ENCODE peak calls at places on chromosomes 6 and 20, in five cellular contexts. P, G, I, L and A are unnamed samples.

GRCh38 chr6:34973547-34974248 is 84.6 kb downstream of the ANKS1A start:
- DNase-seq in P (no peak), I (no peak), L (no peak), G (no peak), A (no peak)

GRCh38 chr6:80610821-80611220 is 504.4 kb downstream of the BCKDHB start:
- DNase-seq in L (no peak), G (no peak), I (no peak), P (no peak), A (no peak)

GRCh38 chr20:3980260-3981131 is 34.9 kb downstream of the RNF24 start:
- DNase-seq in G (peak), I (no peak), L (no peak), P (peak), A (no peak)

GRCh38 chr6:110618591-110619267 is 142.3 kb upstream of the SLC22A16 start:
- DNase-seq in P (no peak), L (no peak), I (no peak), G (no peak), A (no peak)

GRCh38 chr6:19669206-19669605 is 168.0 kb upstream of the ID4 start:
- DNase-seq in G (no peak), I (peak), L (no peak), P (no peak), A (no peak)

GRCh38 chr6:56842602-56843475 is 112.1 kb upstream of the BEND6 start:
- DNase-seq in L (no peak), I (peak), P (peak), G (no peak), A (no peak)

GRCh38 chr6:143806282-143807102 is 36.6 kb upstream of the LTV1 start:
- DNase-seq in P (no peak), G (no peak), I (no peak), L (no peak), A (no peak)

GRCh38 chr20:37235065-37235464 is 26.5 kb downstream of the GHRH start:
- DNase-seq in P (no peak), L (no peak), G (no peak), I (no peak), A (no peak)

GRCh38 chr6:89952696-89953095 is 58.4 kb downstream of the GJA10 start:
- DNase-seq in G (no peak), I (no peak), P (no peak), L (no peak), A (no peak)

GRCh38 chr6:27517928-27518787 is 45.3 kb upstream of the ZNF184 start:
- DNase-seq in P (no peak), G (no peak), I (no peak), L (no peak), A (no peak)

GRCh38 chr20:38573381-38573780 is 7.6 kb upstream of the ADIG start:
- DNase-seq in G (no peak), I (no peak), P (no peak), L (no peak), A (no peak)

GRCh38 chr20:31603822-31604566 is 1.1 kb upstream of the ID1 start:
- DNase-seq in P (peak), L (peak), G (peak), I (peak), A (no peak)

GRCh38 chr20:23361108-23361650 is 803 bp upstream of the GZF1 start:
- DNase-seq in L (no peak), P (peak), I (peak), G (no peak), A (no peak)

GRCh38 chr20:18137412-18138265 is at the start of the genes KAT14 and PET117:
- DNase-seq in P (peak), I (peak), G (peak), L (peak), A (peak)

GRCh38 chr6:14841901-14842421 is 403.9 kb upstream of the JARID2 start:
- DNase-seq in P (peak), L (no peak), I (peak), G (no peak), A (no peak)

GRCh38 chr6:8277769-8278168 is 157.6 kb downstream of the SLC35B3 start:
- DNase-seq in P (no peak), G (no peak), I (no peak), L (peak), A (no peak)

GRCh38 chr20:59207742-59208357 is 44.2 kb downstream of the ZNF831 start:
- DNase-seq in P (no peak), L (no peak), G (peak), I (no peak), A (no peak)

GRCh38 chr20:41029150-41029872 is 689 bp downstream of the TOP1 start:
- DNase-seq in P (peak), L (peak), I (no peak), G (no peak), A (no peak)

GRCh38 chr6:30779850-30780641 is 35.7 kb upstream of the IER3 start:
- DNase-seq in L (no peak), G (no peak), P (no peak), I (no peak), A (no peak)

GRCh38 chr6:30782425-30783014 is 38.2 kb upstream of the IER3 start:
- DNase-seq in L (no peak), P (no peak), I (no peak), G (no peak), A (no peak)

GRCh38 chr6:30781362-30781696 is 37.0 kb upstream of the IER3 start:
- DNase-seq in G (no peak), I (no peak), L (no peak), P (no peak), A (no peak)

GRCh38 chr6:30780642-30780920 is 36.2 kb upstream of the IER3 start:
- DNase-seq in G (no peak), L (no peak), P (no peak), I (no peak), A (no peak)

GRCh38 chr6:30781697-30782424 is 37.5 kb upstream of the IER3 start:
- DNase-seq in P (peak), G (peak), I (peak), L (no peak), A (peak)
- TF ChIP-seq POLR2A in P (no peak), G (no peak), I (peak), L (no peak), A (no peak)

DNA sequence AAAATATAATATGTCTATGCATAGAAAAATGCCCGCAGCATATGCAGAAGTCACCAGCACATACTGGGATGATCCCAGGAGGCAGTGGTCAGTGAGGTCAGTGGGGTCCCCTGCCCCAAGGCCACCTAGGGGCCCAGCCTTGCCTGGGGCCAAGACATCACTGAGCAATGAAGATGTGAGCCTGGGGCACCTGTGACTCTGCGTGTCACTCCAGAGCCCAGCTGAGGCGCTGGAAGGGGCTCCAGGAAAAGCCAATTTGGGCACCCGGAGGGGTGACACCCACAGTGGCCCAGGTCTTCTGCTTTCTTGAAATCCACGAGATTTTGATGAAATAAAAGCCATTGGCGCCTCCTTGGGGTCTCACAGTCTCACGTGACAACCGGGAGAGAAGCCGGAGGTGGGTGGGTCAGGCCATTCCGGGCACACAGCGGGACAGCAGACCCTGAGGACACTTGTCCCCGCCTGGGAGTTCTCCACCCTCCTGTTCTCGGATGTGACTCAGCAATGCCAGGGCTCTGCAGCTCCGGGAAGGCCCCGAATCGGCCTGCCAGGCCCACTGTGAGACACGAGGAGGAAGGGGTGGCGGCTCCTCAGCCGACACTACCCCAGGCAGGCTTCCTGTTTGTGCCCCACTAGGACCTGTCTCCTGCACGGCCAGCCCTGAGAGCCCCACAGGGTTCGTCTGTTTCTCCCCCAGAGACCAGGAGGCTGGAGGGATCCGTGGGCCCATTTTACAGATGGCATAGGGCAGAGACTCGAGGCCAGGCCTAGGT is 24.4 kb upstream of the SLCO4A1 start:
- DNase-seq in L (peak), G (peak), P (peak), I (no peak), A (no peak)
- TF ChIP-seq POLR2A in L (peak), G (no peak), P (no peak), I (peak), A (no peak)

GRCh38 chr6:157823001-157823522 is at the start of gene SNX9:
- DNase-seq in L (peak), G (peak), I (peak), P (peak), A (peak)
- TF ChIP-seq POLR2A in L (peak), G (peak), I (peak), P (peak), A (peak)

GRCh38 chr6:29749668-29750067 is 26.4 kb downstream of the HLA-F start:
- DNase-seq in P (no peak), I (no peak), L (no peak), G (no peak), A (no peak)

GRCh38 chr6:29746846-29747687 is 23.8 kb downstream of the HLA-F start:
- DNase-seq in I (no peak), G (no peak), L (no peak), P (no peak), A (no peak)

GRCh38 chr6:29750709-29751108 is 27.5 kb downstream of the HLA-F start:
- DNase-seq in I (no peak), G (no peak), P (no peak), L (no peak), A (peak)

GRCh38 chr6:29747688-29748250 is 24.5 kb downstream of the HLA-F start:
- DNase-seq in I (no peak), L (no peak), G (no peak), P (no peak), A (no peak)

GRCh38 chr6:29748391-29749352 is 25.4 kb downstream of the HLA-F start:
- DNase-seq in P (peak), I (peak), L (peak), G (peak), A (no peak)
- TF ChIP-seq POLR2A in P (peak), I (peak), L (peak), G (peak), A (no peak)

GRCh38 chr20:45812157-45813005 is at the start of gene UBE2C:
- DNase-seq in P (peak), L (peak), G (peak), I (peak), A (peak)
- TF ChIP-seq POLR2A in P (no peak), L (no peak), G (peak), I (peak), A (no peak)

GRCh38 chr6:399785-400517 is 8.4 kb downstream of the IRF4 start:
- DNase-seq in G (no peak), L (no peak), I (no peak), P (no peak), A (no peak)

GRCh38 chr6:402901-403658 is 11.5 kb downstream of the IRF4 start:
- DNase-seq in G (no peak), I (no peak), L (no peak), P (no peak), A (no peak)

GRCh38 chr6:400815-401214 is 9.3 kb downstream of the IRF4 start:
- DNase-seq in P (no peak), G (no peak), I (no peak), L (no peak), A (no peak)

GRCh38 chr6:401994-402640 is 10.6 kb downstream of the IRF4 start:
- DNase-seq in L (no peak), P (no peak), G (no peak), I (no peak), A (no peak)

GRCh38 chr6:401239-401993 is 9.9 kb downstream of the IRF4 start:
- DNase-seq in G (no peak), I (no peak), L (no peak), P (no peak), A (no peak)
- TF ChIP-seq POLR2A in G (no peak), I (no peak), L (no peak), P (no peak), A (no peak)

GRCh38 chr20:48829940-48830339 is 2.1 kb upstream of the PREX1 start:
- DNase-seq in G (no peak), I (no peak), P (no peak), L (no peak), A (no peak)

GRCh38 chr20:48826883-48827771 is 672 bp downstream of the PREX1 start:
- DNase-seq in I (no peak), L (peak), P (no peak), G (no peak), A (no peak)

GRCh38 chr20:48828734-48829460 is 1.1 kb upstream of the PREX1 start:
- DNase-seq in I (no peak), L (no peak), P (no peak), G (no peak), A (no peak)

GRCh38 chr20:48826064-48826463 is 1.7 kb downstream of the PREX1 start:
- DNase-seq in I (no peak), L (no peak), P (no peak), G (no peak), A (no peak)

GRCh38 chr20:48827880-48828733 is at the start of gene PREX1:
- DNase-seq in P (peak), G (peak), L (peak), I (peak), A (no peak)
- TF ChIP-seq POLR2A in P (no peak), G (peak), L (no peak), I (no peak), A (no peak)

GRCh38 chr6:10425177-10425972 is 10.5 kb upstream of the TFAP2A start:
- DNase-seq in G (no peak), L (no peak), P (no peak), I (no peak), A (no peak)

GRCh38 chr6:10424005-10424404 is 9.1 kb upstream of the TFAP2A start:
- DNase-seq in L (no peak), P (no peak), G (no peak), I (no peak), A (no peak)

GRCh38 chr6:10426781-10427279 is 12.0 kb upstream of the TFAP2A start:
- DNase-seq in P (no peak), I (no peak), G (no peak), L (no peak), A (no peak)

GRCh38 chr6:10429638-10430427 is 15.0 kb upstream of the TFAP2A start:
- DNase-seq in I (no peak), P (no peak), L (no peak), G (no peak), A (no peak)

GRCh38 chr6:10425973-10426780 is 11.3 kb upstream of the TFAP2A start:
- DNase-seq in P (no peak), G (no peak), I (peak), L (peak), A (no peak)
- TF ChIP-seq POLR2A in P (no peak), G (peak), I (no peak), L (no peak), A (no peak)

DNA sequence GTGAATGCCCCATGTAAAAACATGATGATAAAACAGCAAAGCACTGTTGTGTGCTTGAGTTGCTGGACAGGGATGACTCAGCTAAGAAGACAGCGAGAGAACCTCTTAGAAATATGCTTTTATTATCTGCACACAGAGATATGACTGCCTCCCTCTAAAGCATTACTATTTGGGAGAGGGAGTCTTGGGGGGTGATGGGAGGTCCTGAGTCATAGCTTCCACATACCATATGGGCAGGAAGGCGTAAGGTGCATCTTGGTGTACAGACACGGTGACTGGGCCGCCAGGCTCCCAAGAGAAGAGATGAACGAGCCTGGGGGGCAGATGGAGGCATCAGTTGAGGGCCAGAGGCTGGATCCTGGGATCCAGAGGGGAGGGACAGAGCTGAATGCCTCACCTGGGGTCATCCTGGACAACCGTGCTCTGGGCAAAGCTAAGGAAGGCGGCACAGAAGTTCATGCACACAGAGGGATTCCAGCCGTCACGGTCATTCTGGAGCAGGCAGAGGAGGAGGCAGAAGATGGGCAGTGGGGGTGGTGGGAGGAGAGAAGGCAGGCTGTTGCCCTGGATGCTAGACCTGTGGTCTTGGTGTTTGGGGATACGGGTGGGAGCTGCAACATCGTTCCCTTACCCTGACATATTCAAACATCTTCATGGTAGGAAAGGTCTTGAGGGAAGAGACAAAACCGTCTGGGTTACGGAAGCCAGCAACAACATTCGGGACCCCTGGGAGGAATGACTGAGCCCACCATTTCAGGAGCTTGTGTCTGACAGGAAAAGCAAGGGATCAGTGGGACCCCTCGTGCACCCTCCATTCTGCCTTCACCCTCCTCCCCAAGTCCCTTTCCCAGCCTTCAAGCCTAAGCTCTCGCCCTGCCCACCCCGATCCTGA is 2.0 kb downstream of the DXO start:
- DNase-seq in G (no peak), I (no peak), P (no peak), L (no peak), A (no peak)
- TF ChIP-seq POLR2A in G (no peak), I (no peak), P (no peak), L (no peak), A (no peak)